ENCODE peak calls at places on chromosomes 1 and 21, in seven cellular contexts. E, G, U, J, L, S and N are unnamed samples.

GRCh38 chr1:230140221-230141001 is 73.4 kb downstream of the GALNT2 start:
- DNase-seq in E (peak), G (peak), U (no peak), J (no peak), L (no peak), S (no peak), N (no peak)

GRCh38 chr1:63322944-63323865 is 838 bp downstream of the FOXD3 start:
- DNase-seq in E (no peak), G (peak), U (no peak), J (peak), L (no peak), S (no peak), N (peak)

GRCh38 chr1:99481391-99481996 is 164.4 kb upstream of the PALMD start:
- DNase-seq in E (peak), G (peak), U (no peak), J (peak), L (no peak), S (no peak), N (no peak)

GRCh38 chr1:9230869-9231533 is 3.6 kb upstream of the H6PD start:
- DNase-seq in E (no peak), G (no peak), U (no peak), J (no peak), L (no peak), S (no peak), N (no peak)

GRCh38 chr1:31934251-31934650 is 3.9 kb downstream of the PTP4A2 start:
- DNase-seq in E (no peak), G (no peak), U (no peak), J (no peak), L (no peak), S (no peak), N (no peak)

GRCh38 chr1:83692524-83693336 is 306.2 kb downstream of the TTLL7 start:
- DNase-seq in E (no peak), G (peak), U (no peak), J (peak), L (no peak), S (no peak), N (no peak)

GRCh38 chr1:34739613-34740012 is 15.2 kb upstream of the GJB5 start:
- DNase-seq in E (no peak), G (no peak), U (no peak), J (no peak), L (no peak), S (no peak), N (no peak)

GRCh38 chr1:62271932-62272728 is 47.1 kb downstream of the KANK4 start:
- DNase-seq in E (no peak), G (no peak), U (no peak), J (peak), L (no peak), S (peak), N (no peak)

GRCh38 chr21:42057861-42058437 is 13.2 kb upstream of the UMODL1 start:
- DNase-seq in E (no peak), G (no peak), U (no peak), J (no peak), L (no peak), S (no peak), N (no peak)